ENCODE peak calls at places on chromosomes 5 and 9, in four cellular contexts. One of them, this sample, is unnamed.

GRCh38 chr5:67350600-67351315 is 154.2 kb upstream of the CD180 start:
- DNase-seq in A549: no peak
- DNase-seq in heart left ventricle: no peak
- DNase-seq in HepG2: no peak
- DNase-seq in this sample: no peak

GRCh38 chr9:91346644-91347043 is 15.1 kb downstream of the AUH start:
- DNase-seq in heart left ventricle: no peak
- DNase-seq in A549: no peak
- DNase-seq in HepG2: no peak
- DNase-seq in this sample: no peak

GRCh38 chr5:8700691-8701090 is 831.7 kb downstream of the MTRR start:
- DNase-seq in A549: no peak
- DNase-seq in heart left ventricle: no peak
- DNase-seq in HepG2: no peak
- DNase-seq in this sample: no peak

GRCh38 chr9:86721843-86722705 is 225.2 kb downstream of the GAS1 start:
- DNase-seq in A549: no peak
- DNase-seq in heart left ventricle: peak
- DNase-seq in HepG2: no peak
- DNase-seq in this sample: no peak

GRCh38 chr9:126357074-126357473 is 30.4 kb downstream of the MVB12B start:
- DNase-seq in heart left ventricle: no peak
- DNase-seq in A549: no peak
- DNase-seq in HepG2: no peak
- DNase-seq in this sample: no peak

GRCh38 chr5:1517838-1518237 is 5.9 kb downstream of the LPCAT1 start:
- DNase-seq in heart left ventricle: peak
- DNase-seq in HepG2: no peak
- DNase-seq in A549: no peak
- DNase-seq in this sample: no peak

GRCh38 chr5:80193421-80193820 is 62.4 kb downstream of the SERINC5 start:
- DNase-seq in HepG2: no peak
- DNase-seq in A549: no peak
- DNase-seq in heart left ventricle: no peak
- DNase-seq in this sample: no peak

GRCh38 chr9:34961574-34962480 is 3.7 kb downstream of the PHF24 start:
- DNase-seq in heart left ventricle: no peak
- DNase-seq in A549: no peak
- DNase-seq in HepG2: no peak
- DNase-seq in this sample: peak

GRCh38 chr5:57327934-57328333 is 154.1 kb downstream of the GPBP1 start:
- DNase-seq in heart left ventricle: no peak
- DNase-seq in A549: no peak
- DNase-seq in HepG2: peak
- DNase-seq in this sample: no peak

GRCh38 chr9:101050650-101051049 is 22.1 kb downstream of the PLPPR1 start:
- DNase-seq in A549: no peak
- DNase-seq in HepG2: no peak
- DNase-seq in heart left ventricle: no peak
- DNase-seq in this sample: no peak

GRCh38 chr5:179606910-179607448 is 16.5 kb downstream of the HNRNPH1 start:
- DNase-seq in heart left ventricle: no peak
- DNase-seq in HepG2: no peak
- DNase-seq in A549: no peak
- DNase-seq in this sample: no peak

GRCh38 chr9:98135558-98135934 is 16.5 kb upstream of the TRIM14 start:
- DNase-seq in HepG2: no peak
- DNase-seq in A549: no peak
- DNase-seq in heart left ventricle: no peak
- DNase-seq in this sample: no peak

GRCh38 chr5:112551437-112552018 is 132.5 kb upstream of the EPB41L4A start:
- DNase-seq in heart left ventricle: no peak
- DNase-seq in A549: peak
- DNase-seq in HepG2: peak
- DNase-seq in this sample: peak

GRCh38 chr9:6413365-6414263 is 615 bp downstream of the UHRF2 start:
- DNase-seq in HepG2: no peak
- DNase-seq in A549: no peak
- DNase-seq in heart left ventricle: peak
- DNase-seq in this sample: no peak

GRCh38 chr5:180099733-180100611 is 28.4 kb upstream of the RNF130 start:
- DNase-seq in heart left ventricle: no peak
- DNase-seq in A549: no peak
- DNase-seq in HepG2: no peak
- DNase-seq in this sample: no peak

GRCh38 chr9:534886-535285 is 306.6 kb upstream of the DMRT1 start:
- DNase-seq in HepG2: no peak
- DNase-seq in heart left ventricle: peak
- DNase-seq in A549: no peak
- DNase-seq in this sample: no peak

GRCh38 chr5:170132642-170133448 is 27.1 kb downstream of the FOXI1 start:
- DNase-seq in HepG2: no peak
- DNase-seq in A549: no peak
- DNase-seq in heart left ventricle: no peak
- DNase-seq in this sample: no peak

GRCh38 chr5:1240496-1241260 is 15.5 kb downstream of the SLC6A18 start:
- DNase-seq in heart left ventricle: no peak
- DNase-seq in A549: no peak
- DNase-seq in HepG2: no peak
- DNase-seq in this sample: no peak

GRCh38 chr5:103582364-103582763 is 19.8 kb upstream of the NUDT12 start:
- DNase-seq in heart left ventricle: peak
- DNase-seq in HepG2: peak
- DNase-seq in A549: no peak
- DNase-seq in this sample: no peak

GRCh38 chr5:92909545-92909962 is 671.5 kb downstream of the NR2F1-AS1 start:
- DNase-seq in A549: no peak
- DNase-seq in heart left ventricle: no peak
- DNase-seq in HepG2: peak
- DNase-seq in this sample: no peak

GRCh38 chr9:91060520-91061343 is 259.1 kb downstream of the SYK start:
- DNase-seq in A549: peak
- DNase-seq in HepG2: peak
- DNase-seq in heart left ventricle: no peak
- DNase-seq in this sample: peak

GRCh38 chr5:149434162-149435014 is 55.3 kb upstream of the IL17B start:
- DNase-seq in A549: peak
- DNase-seq in heart left ventricle: peak
- DNase-seq in HepG2: no peak
- DNase-seq in this sample: no peak

GRCh38 chr9:99092643-99093491 is 12.0 kb upstream of the TGFBR1 start:
- DNase-seq in heart left ventricle: no peak
- DNase-seq in A549: no peak
- DNase-seq in HepG2: no peak
- DNase-seq in this sample: no peak

GRCh38 chr9:21685502-21685901 is 116.9 kb upstream of the MTAP start:
- DNase-seq in heart left ventricle: no peak
- DNase-seq in A549: no peak
- DNase-seq in HepG2: no peak
- DNase-seq in this sample: no peak

GRCh38 chr5:89988129-89988528 is 421.4 kb downstream of the CETN3 start:
- DNase-seq in heart left ventricle: no peak
- DNase-seq in A549: no peak
- DNase-seq in HepG2: no peak
- DNase-seq in this sample: no peak

GRCh38 chr5:149837680-149838269 is 106.8 kb downstream of the PDE6A start:
- DNase-seq in heart left ventricle: peak
- DNase-seq in A549: peak
- DNase-seq in HepG2: peak
- DNase-seq in this sample: no peak

GRCh38 chr5:94281402-94281801 is 337.0 kb downstream of the KIAA0825 start:
- DNase-seq in HepG2: no peak
- DNase-seq in A549: no peak
- DNase-seq in heart left ventricle: no peak
- DNase-seq in this sample: no peak

DNA sequence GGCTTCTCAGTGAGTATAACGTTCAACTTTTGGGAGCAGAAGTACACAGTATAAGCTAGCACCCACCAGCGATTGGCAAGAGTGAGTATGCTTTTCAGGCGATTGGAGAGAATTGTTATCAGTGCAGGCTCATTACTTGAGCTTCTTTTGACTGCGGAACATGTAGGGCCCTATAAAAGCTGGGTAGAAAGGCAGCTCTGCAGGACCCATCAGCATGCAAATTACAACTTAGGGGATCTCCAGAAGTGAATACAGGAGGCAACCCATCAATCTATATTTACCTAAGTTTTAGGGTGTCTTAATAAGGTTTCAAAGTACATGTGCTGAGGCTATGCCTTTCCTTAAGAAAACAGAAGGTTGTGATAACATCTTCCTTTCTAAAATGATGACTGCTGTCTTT is 225.0 kb downstream of the MLLT3 start:
- DNase-seq in HepG2: no peak
- DNase-seq in A549: no peak
- DNase-seq in heart left ventricle: no peak
- DNase-seq in this sample: no peak
- H3K4me3 ChIP-seq in HepG2: no peak
- H3K4me3 ChIP-seq in A549: no peak
- H3K4me3 ChIP-seq in heart left ventricle: no peak
- H3K4me3 ChIP-seq in this sample: no peak

GRCh38 chr9:16126042-16126441 is 573.2 kb downstream of the CCDC171 start:
- DNase-seq in A549: no peak
- DNase-seq in HepG2: no peak
- DNase-seq in heart left ventricle: no peak
- DNase-seq in this sample: no peak
- TF ChIP-seq CTCF in A549: no peak
- TF ChIP-seq CTCF in HepG2: no peak
- TF ChIP-seq CTCF in heart left ventricle: no peak
- TF ChIP-seq CTCF in this sample: no peak

DNA sequence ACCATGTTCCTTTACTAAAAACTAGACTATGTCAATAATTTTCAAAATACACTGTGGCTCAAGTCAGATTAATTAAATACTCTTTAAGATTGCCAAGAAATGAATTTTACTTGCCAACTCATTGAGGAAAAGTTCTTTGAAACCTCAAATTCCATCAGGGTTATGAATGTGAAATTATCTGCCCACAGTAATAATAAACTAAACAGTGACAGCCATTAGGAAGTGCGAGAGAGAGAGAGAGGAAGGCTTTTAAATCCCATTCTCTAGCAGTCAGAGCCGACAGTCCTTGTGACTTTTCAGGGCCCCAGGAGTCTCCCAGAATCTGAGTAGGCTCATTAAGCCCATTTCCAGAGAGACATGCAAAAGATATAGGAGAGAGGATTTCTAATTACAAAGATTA is 236.1 kb downstream of the MARCHF11 start:
- DNase-seq in A549: no peak
- DNase-seq in heart left ventricle: no peak
- DNase-seq in HepG2: no peak
- DNase-seq in this sample: no peak
- H3K4me3 ChIP-seq in A549: no peak
- H3K4me3 ChIP-seq in heart left ventricle: no peak
- H3K4me3 ChIP-seq in HepG2: no peak
- H3K4me3 ChIP-seq in this sample: no peak

GRCh38 chr5:85920984-85921383 is 696.8 kb upstream of the COX7C start:
- DNase-seq in A549: no peak
- DNase-seq in heart left ventricle: no peak
- DNase-seq in HepG2: no peak
- DNase-seq in this sample: no peak

GRCh38 chr5:85921590-85921989 is 696.2 kb upstream of the COX7C start:
- DNase-seq in HepG2: no peak
- DNase-seq in heart left ventricle: no peak
- DNase-seq in A549: no peak
- DNase-seq in this sample: no peak
- TF ChIP-seq CTCF in HepG2: peak
- TF ChIP-seq CTCF in heart left ventricle: no peak
- TF ChIP-seq CTCF in A549: no peak
- TF ChIP-seq CTCF in this sample: peak

DNA sequence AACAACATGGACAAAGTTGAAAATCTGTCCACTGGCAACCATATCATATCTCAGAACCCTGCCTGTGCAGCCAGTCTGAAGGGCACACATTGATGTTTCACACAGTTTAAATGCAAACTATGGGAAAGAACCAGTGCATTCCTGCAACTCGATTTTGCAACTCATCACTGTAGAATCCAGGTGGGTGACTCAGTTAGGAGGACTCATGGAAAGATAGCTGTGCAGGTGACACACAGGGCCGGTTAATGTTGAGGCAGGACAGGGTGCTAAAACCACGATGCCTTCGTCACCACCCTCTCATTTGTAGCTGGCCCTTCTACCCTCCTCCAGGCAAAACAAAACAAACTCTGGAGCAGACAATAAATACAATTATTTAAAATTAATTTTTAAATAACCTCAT is 62.8 kb downstream of the TLE1 start:
- DNase-seq in HepG2: peak
- DNase-seq in heart left ventricle: no peak
- DNase-seq in A549: no peak
- DNase-seq in this sample: peak
- H3K4me3 ChIP-seq in HepG2: no peak
- H3K4me3 ChIP-seq in heart left ventricle: no peak
- H3K4me3 ChIP-seq in A549: no peak
- H3K4me3 ChIP-seq in this sample: no peak